ENCODE peak calls at places on chromosomes 1 and 21, in ten cellular contexts. U is NCI-H1092; Y is osteocyte; L is DMS 273 treated with DMSO at 0.1 percent for 48 hours; O is stimulated activated CD8-positive, alpha-beta memory T cell treated with anti-CD3 and anti-CD28 coated beads, Interleukin-2, amount 100 ng/mL, for 48 hours; Z is body of pancreas; P is HTR-8/SVneo; R is amniotic stem cell; E is SHP77; Q is Ammon's horn. D is an unnamed sample.

GRCh38 chr21:31873275-31873695 is 465 bp downstream of the HUNK start:
- DNase-seq in U (peak; percentile 24), Z (peak; percentile 37), L (no peak), O (no peak), Y (no peak), Q (no peak), R (no peak), E (no peak), P (no peak), D (no peak)

GRCh38 chr21:32276671-32277070 is 2.2 kb downstream of the MIS18A start:
- DNase-seq in E (no peak), Q (no peak), Y (no peak), R (no peak), Z (no peak), O (no peak), P (no peak), U (no peak), L (no peak), D (no peak)

GRCh38 chr1:41762777-41763176 is 155.9 kb downstream of the HIVEP3 start:
- DNase-seq in O (no peak), L (no peak), Q (no peak), Y (no peak), E (no peak), U (no peak), P (no peak), Z (no peak), R (no peak), D (no peak)

GRCh38 chr1:109113787-109114568 is at the start of gene ELAPOR1:
- DNase-seq in P (no peak), U (peak; percentile 74), L (peak; percentile 14), R (no peak), E (peak; percentile 41), Z (peak; percentile 79), O (peak; percentile 63), Y (no peak), Q (peak; percentile 74), D (no peak)

GRCh38 chr1:54342764-54343687 is 63.2 kb downstream of the SSBP3 start:
- DNase-seq in U (no peak), E (no peak), R (no peak), Y (no peak), Z (no peak), Q (no peak), O (no peak), P (no peak), L (peak; percentile 95), D (no peak)

GRCh38 chr21:45465105-45465504 is 60.1 kb downstream of the COL18A1 start:
- DNase-seq in U (no peak), E (no peak), Z (no peak), O (no peak), R (no peak), L (no peak), Q (no peak), Y (no peak), P (no peak), D (no peak)

GRCh38 chr1:18079941-18080340 is 27.7 kb upstream of the IGSF21 start:
- DNase-seq in E (no peak), Y (no peak), P (no peak), L (no peak), Z (no peak), Q (no peak), R (no peak), U (no peak), O (no peak), D (no peak)

GRCh38 chr1:41118645-41119044 is 97.1 kb upstream of the SLFNL1 start:
- DNase-seq in Y (no peak), R (no peak), Q (no peak), Z (no peak), O (no peak), U (no peak), E (no peak), P (no peak), L (no peak), D (no peak)

GRCh38 chr1:228211871-228212414 is 4.1 kb downstream of the OBSCN start:
- DNase-seq in Q (no peak), E (no peak), L (no peak), O (no peak), Y (peak; percentile 79), U (no peak), R (no peak), Z (no peak), P (no peak), D (no peak)

GRCh38 chr21:37337831-37338230 is 28.7 kb upstream of the DYRK1A start:
- DNase-seq in U (no peak), O (no peak), Q (no peak), L (no peak), R (no peak), Z (no peak), E (no peak), P (no peak), Y (no peak), D (peak; percentile 28)

GRCh38 chr1:104702731-104703130 is 953.0 kb downstream of the AMY1C start:
- DNase-seq in R (no peak), Y (no peak), L (no peak), P (no peak), O (no peak), U (no peak), Z (no peak), Q (no peak), E (no peak), D (no peak)

GRCh38 chr1:103180660-103181059 is 72.3 kb upstream of the COL11A1 start:
- DNase-seq in E (no peak), L (no peak), Z (no peak), P (peak; percentile 19), O (no peak), U (no peak), R (peak; percentile 41), Y (no peak), Q (no peak), D (no peak)

GRCh38 chr1:101185421-101185820 is 51.4 kb upstream of the S1PR1 start:
- DNase-seq in Q (no peak), Z (no peak), P (no peak), Y (no peak), O (no peak), R (no peak), E (no peak), L (no peak), U (no peak), D (no peak)

GRCh38 chr21:42234026-42234425 is 15.1 kb downstream of the ABCG1 start:
- DNase-seq in Q (no peak), U (no peak), R (no peak), P (no peak), O (no peak), E (no peak), Y (no peak), L (no peak), Z (no peak), D (no peak)

GRCh38 chr1:7783178-7783711 is 846 bp upstream of the PER3 start:
- DNase-seq in Z (peak; percentile 73), E (no peak), Q (peak; percentile 72), L (peak; percentile 65), R (no peak), Y (no peak), U (peak; percentile 78), O (peak; percentile 18), P (peak; percentile 81), D (peak; percentile 27)

GRCh38 chr1:197130677-197131304 is 15.7 kb downstream of the ASPM start:
- DNase-seq in Y (no peak), Z (no peak), O (no peak), P (no peak), R (no peak), E (no peak), Q (no peak), U (no peak), L (no peak), D (no peak)